ENCODE peak calls at places on chromosomes 13 and 19, in nine cellular contexts. One of them, this sample, is unnamed.

GRCh38 chr13:44866512-44866911 is 122.8 kb downstream of the NUFIP1 start:
- DNase-seq in GM06990: no peak
- DNase-seq in CD8-positive, alpha-beta T cell: no peak
- DNase-seq in GM13976: no peak
- DNase-seq in AG09309: no peak
- DNase-seq in AG10803: no peak
- DNase-seq in ovary: no peak
- DNase-seq in prostate gland: no peak
- DNase-seq in CD4-positive, alpha-beta T cell: no peak
- DNase-seq in this sample: no peak

GRCh38 chr19:42131149-42132029 is 857 bp downstream of the POU2F2 start:
- DNase-seq in GM06990: no peak
- DNase-seq in CD8-positive, alpha-beta T cell: no peak
- DNase-seq in GM13976: no peak
- DNase-seq in AG09309: no peak
- DNase-seq in AG10803: no peak
- DNase-seq in ovary: no peak
- DNase-seq in prostate gland: no peak
- DNase-seq in CD4-positive, alpha-beta T cell: no peak
- DNase-seq in this sample: no peak

GRCh38 chr13:28754698-28755545 is 36.2 kb upstream of the SLC46A3 start:
- DNase-seq in GM06990: peak
- DNase-seq in CD8-positive, alpha-beta T cell: no peak
- DNase-seq in GM13976: peak
- DNase-seq in AG09309: no peak
- DNase-seq in AG10803: peak
- DNase-seq in ovary: no peak
- DNase-seq in prostate gland: no peak
- DNase-seq in CD4-positive, alpha-beta T cell: no peak
- DNase-seq in this sample: peak

GRCh38 chr19:55640577-55641375 is at the start of gene ZNF580:
- DNase-seq in GM06990: peak
- DNase-seq in CD8-positive, alpha-beta T cell: peak
- DNase-seq in GM13976: peak
- DNase-seq in AG09309: no peak
- DNase-seq in AG10803: peak
- DNase-seq in ovary: peak
- DNase-seq in prostate gland: peak
- DNase-seq in CD4-positive, alpha-beta T cell: no peak
- DNase-seq in this sample: peak

GRCh38 chr13:33711441-33711840 is 106.5 kb upstream of the RFC3 start:
- DNase-seq in GM06990: no peak
- DNase-seq in CD8-positive, alpha-beta T cell: no peak
- DNase-seq in GM13976: no peak
- DNase-seq in AG09309: no peak
- DNase-seq in AG10803: no peak
- DNase-seq in ovary: no peak
- DNase-seq in prostate gland: no peak
- DNase-seq in CD4-positive, alpha-beta T cell: no peak
- DNase-seq in this sample: no peak

GRCh38 chr19:15911599-15912237 is 13.8 kb upstream of the CYP4F2 start:
- DNase-seq in GM06990: no peak
- DNase-seq in CD8-positive, alpha-beta T cell: no peak
- DNase-seq in GM13976: no peak
- DNase-seq in AG09309: no peak
- DNase-seq in AG10803: no peak
- DNase-seq in ovary: no peak
- DNase-seq in prostate gland: peak
- DNase-seq in CD4-positive, alpha-beta T cell: no peak
- DNase-seq in this sample: no peak

GRCh38 chr13:34358811-34359513 is 541.0 kb downstream of the RFC3 start:
- DNase-seq in GM06990: no peak
- DNase-seq in CD8-positive, alpha-beta T cell: no peak
- DNase-seq in GM13976: no peak
- DNase-seq in AG09309: peak
- DNase-seq in AG10803: peak
- DNase-seq in ovary: no peak
- DNase-seq in prostate gland: no peak
- DNase-seq in CD4-positive, alpha-beta T cell: no peak
- DNase-seq in this sample: no peak

GRCh38 chr19:17078920-17079709 is 3.5 kb downstream of the MYO9B start:
- DNase-seq in GM06990: no peak
- DNase-seq in CD8-positive, alpha-beta T cell: no peak
- DNase-seq in GM13976: no peak
- DNase-seq in AG09309: no peak
- DNase-seq in AG10803: no peak
- DNase-seq in ovary: no peak
- DNase-seq in prostate gland: no peak
- DNase-seq in CD4-positive, alpha-beta T cell: no peak
- DNase-seq in this sample: no peak

GRCh38 chr19:31451686-31452325 is 102.6 kb upstream of the TSHZ3 start:
- DNase-seq in GM06990: no peak
- DNase-seq in CD8-positive, alpha-beta T cell: no peak
- DNase-seq in GM13976: no peak
- DNase-seq in AG09309: no peak
- DNase-seq in AG10803: no peak
- DNase-seq in ovary: no peak
- DNase-seq in prostate gland: no peak
- DNase-seq in CD4-positive, alpha-beta T cell: no peak
- DNase-seq in this sample: no peak

GRCh38 chr19:7340959-7341837 is 7.5 kb upstream of the ARHGEF18 start:
- DNase-seq in GM06990: peak
- DNase-seq in CD8-positive, alpha-beta T cell: peak
- DNase-seq in GM13976: peak
- DNase-seq in AG09309: no peak
- DNase-seq in AG10803: peak
- DNase-seq in ovary: peak
- DNase-seq in prostate gland: peak
- DNase-seq in CD4-positive, alpha-beta T cell: peak
- DNase-seq in this sample: peak

GRCh38 chr13:113926951-113927660 is 46.8 kb downstream of the C13orf46 start:
- DNase-seq in GM06990: no peak
- DNase-seq in CD8-positive, alpha-beta T cell: no peak
- DNase-seq in GM13976: no peak
- DNase-seq in AG09309: no peak
- DNase-seq in AG10803: peak
- DNase-seq in ovary: peak
- DNase-seq in prostate gland: no peak
- DNase-seq in CD4-positive, alpha-beta T cell: no peak
- DNase-seq in this sample: no peak
- TF ChIP-seq CTCF in GM06990: no peak
- TF ChIP-seq CTCF in CD8-positive, alpha-beta T cell: no peak
- TF ChIP-seq CTCF in GM13976: no peak
- TF ChIP-seq CTCF in AG09309: no peak
- TF ChIP-seq CTCF in AG10803: no peak
- TF ChIP-seq CTCF in ovary: no peak
- TF ChIP-seq CTCF in prostate gland: no peak
- TF ChIP-seq CTCF in CD4-positive, alpha-beta T cell: no peak
- TF ChIP-seq CTCF in this sample: no peak

GRCh38 chr19:2273356-2274184 is 8.4 kb downstream of the PEAK3 start:
- DNase-seq in GM06990: peak
- DNase-seq in CD8-positive, alpha-beta T cell: peak
- DNase-seq in GM13976: peak
- DNase-seq in AG09309: no peak
- DNase-seq in AG10803: peak
- DNase-seq in ovary: peak
- DNase-seq in prostate gland: peak
- DNase-seq in CD4-positive, alpha-beta T cell: peak
- DNase-seq in this sample: peak
- TF ChIP-seq CTCF in GM06990: peak
- TF ChIP-seq CTCF in CD8-positive, alpha-beta T cell: peak
- TF ChIP-seq CTCF in GM13976: peak
- TF ChIP-seq CTCF in AG09309: peak
- TF ChIP-seq CTCF in AG10803: peak
- TF ChIP-seq CTCF in ovary: peak
- TF ChIP-seq CTCF in prostate gland: peak
- TF ChIP-seq CTCF in CD4-positive, alpha-beta T cell: peak
- TF ChIP-seq CTCF in this sample: peak

GRCh38 chr13:60091573-60091972 is 72.2 kb downstream of the DIAPH3 start:
- DNase-seq in GM06990: no peak
- DNase-seq in CD8-positive, alpha-beta T cell: no peak
- DNase-seq in GM13976: no peak
- DNase-seq in AG09309: no peak
- DNase-seq in AG10803: no peak
- DNase-seq in ovary: no peak
- DNase-seq in prostate gland: no peak
- DNase-seq in CD4-positive, alpha-beta T cell: no peak
- DNase-seq in this sample: no peak
- TF ChIP-seq CTCF in GM06990: no peak
- TF ChIP-seq CTCF in CD8-positive, alpha-beta T cell: no peak
- TF ChIP-seq CTCF in GM13976: no peak
- TF ChIP-seq CTCF in AG09309: no peak
- TF ChIP-seq CTCF in AG10803: no peak
- TF ChIP-seq CTCF in ovary: no peak
- TF ChIP-seq CTCF in prostate gland: no peak
- TF ChIP-seq CTCF in CD4-positive, alpha-beta T cell: no peak
- TF ChIP-seq CTCF in this sample: no peak

GRCh38 chr13:24313449-24313848 is 4.1 kb downstream of the C1QTNF9 start:
- DNase-seq in GM06990: no peak
- DNase-seq in CD8-positive, alpha-beta T cell: no peak
- DNase-seq in GM13976: no peak
- DNase-seq in AG09309: no peak
- DNase-seq in AG10803: peak
- DNase-seq in ovary: no peak
- DNase-seq in prostate gland: no peak
- DNase-seq in CD4-positive, alpha-beta T cell: no peak
- DNase-seq in this sample: no peak
- TF ChIP-seq CTCF in GM06990: no peak
- TF ChIP-seq CTCF in CD8-positive, alpha-beta T cell: no peak
- TF ChIP-seq CTCF in GM13976: no peak
- TF ChIP-seq CTCF in AG09309: peak
- TF ChIP-seq CTCF in AG10803: peak
- TF ChIP-seq CTCF in ovary: no peak
- TF ChIP-seq CTCF in prostate gland: no peak
- TF ChIP-seq CTCF in CD4-positive, alpha-beta T cell: no peak
- TF ChIP-seq CTCF in this sample: no peak

GRCh38 chr19:45396389-45397260 is 8.2 kb downstream of the PPP1R13L start:
- DNase-seq in GM06990: no peak
- DNase-seq in CD8-positive, alpha-beta T cell: no peak
- DNase-seq in GM13976: no peak
- DNase-seq in AG09309: no peak
- DNase-seq in AG10803: no peak
- DNase-seq in ovary: no peak
- DNase-seq in prostate gland: no peak
- DNase-seq in CD4-positive, alpha-beta T cell: no peak
- DNase-seq in this sample: no peak

GRCh38 chr19:45391346-45391745 is 13.5 kb downstream of the PPP1R13L start:
- DNase-seq in GM06990: no peak
- DNase-seq in CD8-positive, alpha-beta T cell: no peak
- DNase-seq in GM13976: peak
- DNase-seq in AG09309: no peak
- DNase-seq in AG10803: no peak
- DNase-seq in ovary: no peak
- DNase-seq in prostate gland: no peak
- DNase-seq in CD4-positive, alpha-beta T cell: no peak
- DNase-seq in this sample: no peak

GRCh38 chr19:45395524-45396388 is 9.1 kb downstream of the PPP1R13L start:
- DNase-seq in GM06990: no peak
- DNase-seq in CD8-positive, alpha-beta T cell: no peak
- DNase-seq in GM13976: peak
- DNase-seq in AG09309: no peak
- DNase-seq in AG10803: no peak
- DNase-seq in ovary: no peak
- DNase-seq in prostate gland: no peak
- DNase-seq in CD4-positive, alpha-beta T cell: no peak
- DNase-seq in this sample: no peak

DNA sequence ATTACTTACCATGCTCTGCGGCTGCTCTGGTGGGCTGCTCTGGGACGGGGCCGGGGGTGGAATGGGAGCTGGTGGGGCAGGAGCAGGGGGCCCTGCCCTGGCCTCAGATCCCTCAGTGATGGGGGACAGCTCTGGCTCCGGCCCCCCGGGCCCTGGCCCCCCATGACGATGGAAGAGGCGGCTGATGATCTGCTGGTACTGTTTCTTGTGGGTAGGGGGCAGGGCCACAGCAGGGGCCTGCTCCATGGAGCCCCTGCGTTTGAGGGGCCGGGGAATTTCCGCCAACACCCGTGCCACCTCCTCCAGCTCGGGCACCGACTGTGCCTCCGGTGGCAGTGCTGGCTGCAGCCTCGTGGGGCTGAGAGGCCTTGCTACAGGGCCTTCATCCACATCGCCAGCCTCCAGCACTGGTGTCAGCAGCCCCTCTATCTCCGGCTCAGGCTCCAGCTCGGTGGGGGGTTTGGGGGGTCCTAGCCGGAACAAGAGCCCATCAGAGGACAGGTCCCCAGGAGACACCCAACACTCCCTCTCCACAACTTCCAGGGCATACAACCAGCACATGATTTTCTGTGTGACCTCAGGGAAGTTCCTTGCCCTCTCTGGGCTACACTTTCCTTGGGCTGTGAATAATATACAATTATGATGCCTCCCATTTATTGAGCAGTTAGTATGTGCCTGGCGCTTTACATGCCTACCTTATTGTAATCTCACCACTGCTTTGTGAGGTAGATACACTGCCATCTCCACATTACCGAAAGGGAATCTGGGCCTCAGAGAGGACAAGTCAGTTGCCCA is 12.8 kb downstream of the PPP1R13L start:
- DNase-seq in GM06990: no peak
- DNase-seq in CD8-positive, alpha-beta T cell: no peak
- DNase-seq in GM13976: no peak
- DNase-seq in AG09309: no peak
- DNase-seq in AG10803: no peak
- DNase-seq in ovary: no peak
- DNase-seq in prostate gland: no peak
- DNase-seq in CD4-positive, alpha-beta T cell: no peak
- DNase-seq in this sample: no peak
- TF ChIP-seq CTCF in GM06990: no peak
- TF ChIP-seq CTCF in CD8-positive, alpha-beta T cell: no peak
- TF ChIP-seq CTCF in GM13976: no peak
- TF ChIP-seq CTCF in AG09309: no peak
- TF ChIP-seq CTCF in AG10803: no peak
- TF ChIP-seq CTCF in ovary: no peak
- TF ChIP-seq CTCF in prostate gland: no peak
- TF ChIP-seq CTCF in CD4-positive, alpha-beta T cell: no peak
- TF ChIP-seq CTCF in this sample: no peak

GRCh38 chr19:743168-743687 is 7.7 kb upstream of the MISP start:
- DNase-seq in GM06990: peak
- DNase-seq in CD8-positive, alpha-beta T cell: no peak
- DNase-seq in GM13976: peak
- DNase-seq in AG09309: no peak
- DNase-seq in AG10803: no peak
- DNase-seq in ovary: peak
- DNase-seq in prostate gland: no peak
- DNase-seq in CD4-positive, alpha-beta T cell: no peak
- DNase-seq in this sample: no peak
- TF ChIP-seq CTCF in GM06990: no peak
- TF ChIP-seq CTCF in CD8-positive, alpha-beta T cell: no peak
- TF ChIP-seq CTCF in GM13976: no peak
- TF ChIP-seq CTCF in AG09309: no peak
- TF ChIP-seq CTCF in AG10803: no peak
- TF ChIP-seq CTCF in ovary: no peak
- TF ChIP-seq CTCF in prostate gland: no peak
- TF ChIP-seq CTCF in CD4-positive, alpha-beta T cell: no peak
- TF ChIP-seq CTCF in this sample: no peak

GRCh38 chr13:82758056-82758455 is 1124.2 kb downstream of the SLITRK1 start:
- DNase-seq in GM06990: no peak
- DNase-seq in CD8-positive, alpha-beta T cell: no peak
- DNase-seq in GM13976: peak
- DNase-seq in AG09309: no peak
- DNase-seq in AG10803: peak
- DNase-seq in ovary: no peak
- DNase-seq in prostate gland: no peak
- DNase-seq in CD4-positive, alpha-beta T cell: no peak
- DNase-seq in this sample: peak
- TF ChIP-seq CTCF in GM06990: no peak
- TF ChIP-seq CTCF in CD8-positive, alpha-beta T cell: no peak
- TF ChIP-seq CTCF in GM13976: no peak
- TF ChIP-seq CTCF in AG09309: peak
- TF ChIP-seq CTCF in AG10803: peak
- TF ChIP-seq CTCF in ovary: no peak
- TF ChIP-seq CTCF in prostate gland: no peak
- TF ChIP-seq CTCF in CD4-positive, alpha-beta T cell: no peak
- TF ChIP-seq CTCF in this sample: no peak